ENCODE peak calls at places on chromosomes 11 and 22, in five cellular contexts. U is CD4-positive, alpha-beta memory T cell; E is A549; F is PC-3; D is K562. S is an unnamed sample.

GRCh38 chr11:120648706-120649250 is 137.2 kb downstream of the GRIK4 start:
- DNase-seq in E (no peak), F (no peak), D (no peak), U (no peak), S (no peak)

GRCh38 chr11:36478700-36479329 is 31.3 kb downstream of the TRAF6 start:
- DNase-seq in D (peak), F (peak), E (peak), U (peak), S (peak)

GRCh38 chr11:96084610-96085348 is 160.9 kb upstream of the MTMR2 start:
- DNase-seq in U (no peak), D (no peak), E (no peak), F (no peak), S (no peak)

GRCh38 chr22:30396871-30397655 is at the start of gene SEC14L2:
- DNase-seq in U (peak), F (peak), D (no peak), E (peak), S (peak)

GRCh38 chr22:24146791-24147353 is 34.4 kb upstream of the SUSD2 start:
- DNase-seq in U (no peak), D (no peak), E (no peak), F (no peak), S (no peak)

GRCh38 chr11:57432714-57433163 is 5.8 kb upstream of the SLC43A3 start:
- DNase-seq in U (no peak), F (peak), D (peak), E (no peak), S (no peak)

GRCh38 chr22:41286639-41287091 is 678 bp upstream of the RANGAP1 start:
- DNase-seq in F (no peak), E (no peak), U (no peak), D (peak), S (peak)

GRCh38 chr11:59172345-59173079 is 580 bp downstream of the DTX4 start:
- DNase-seq in U (peak), E (no peak), F (peak), D (no peak), S (no peak)

GRCh38 chr11:15629690-15630321 is 515.1 kb downstream of the INSC start:
- DNase-seq in F (no peak), D (peak), E (no peak), U (no peak), S (peak)

GRCh38 chr22:38272373-38273134 is at the start of gene TMEM184B:
- DNase-seq in F (peak), E (peak), D (peak), U (peak), S (peak)

GRCh38 chr11:102495161-102496042 is 35.1 kb downstream of the MMP7 start:
- DNase-seq in E (peak), F (peak), D (peak), U (peak), S (peak)

GRCh38 chr11:64340671-64341335 is 799 bp downstream of the CCDC88B start:
- DNase-seq in F (no peak), D (peak), U (peak), E (no peak), S (no peak)

GRCh38 chr22:30167327-30167726 is 79.2 kb downstream of the LIF start:
- DNase-seq in E (no peak), U (no peak), D (no peak), F (no peak), S (no peak)

GRCh38 chr22:22935056-22935545 is 47.5 kb downstream of the IGLL5 start:
- DNase-seq in D (no peak), F (no peak), E (no peak), U (no peak), S (no peak)

GRCh38 chr11:10792385-10793068 is 16.2 kb downstream of the EIF4G2 start:
- DNase-seq in D (peak), U (peak), F (peak), E (peak), S (no peak)

GRCh38 chr11:130763087-130763980 is 152.9 kb downstream of the SNX19 start:
- DNase-seq in U (no peak), E (no peak), F (no peak), D (no peak), S (no peak)

GRCh38 chr11:130766650-130767297 is 149.5 kb downstream of the SNX19 start:
- DNase-seq in U (no peak), F (no peak), D (no peak), E (no peak), S (no peak)

GRCh38 chr11:130765369-130765768 is 150.9 kb downstream of the SNX19 start:
- DNase-seq in E (no peak), F (no peak), U (no peak), D (no peak), S (no peak)

GRCh38 chr11:130762342-130763037 is 153.8 kb downstream of the SNX19 start:
- DNase-seq in E (no peak), F (peak), U (no peak), D (no peak), S (no peak)

DNA sequence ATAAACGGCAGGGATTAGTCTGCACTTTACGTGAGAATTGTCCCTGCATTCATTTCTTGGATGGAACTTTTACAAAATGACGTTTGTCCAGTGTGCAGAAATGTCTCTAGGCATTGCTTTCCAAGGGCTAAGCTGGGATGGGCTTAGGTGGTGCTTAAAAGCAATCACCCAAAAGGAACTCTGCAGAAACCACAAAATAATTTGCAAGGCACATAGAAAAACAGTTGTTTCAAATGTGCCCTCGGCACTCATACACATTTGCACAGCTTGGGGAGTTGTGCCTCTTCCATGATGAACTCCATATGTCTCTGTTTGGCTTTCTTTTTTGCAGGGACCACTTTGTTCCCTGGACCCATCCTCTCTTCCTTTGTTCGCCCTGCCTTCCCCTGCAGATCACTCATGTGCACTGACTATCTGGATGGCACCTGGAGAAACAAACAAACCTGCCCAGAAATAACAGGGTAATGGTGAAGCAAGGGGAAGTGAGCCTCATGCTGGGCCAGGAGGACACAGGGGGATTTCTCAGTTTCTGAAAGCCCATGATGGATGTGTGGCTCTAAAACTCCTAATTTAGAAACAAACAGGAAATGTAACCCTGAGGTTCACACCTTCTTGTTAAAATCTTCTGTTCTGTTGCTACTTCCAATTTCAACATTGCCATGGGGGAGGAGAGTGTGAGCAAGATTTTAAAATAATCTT is 150.2 kb downstream of the SNX19 start:
- DNase-seq in D (no peak), E (no peak), U (no peak), F (no peak), S (no peak)
- H3K4me3 ChIP-seq in D (no peak), E (no peak), U (no peak), F (no peak), S (no peak)

GRCh38 chr11:86515297-86516094 is 140.8 kb downstream of the CCDC81 start:
- DNase-seq in F (peak), D (no peak), E (no peak), U (no peak), S (no peak)
- H3K4me3 ChIP-seq in F (no peak), D (no peak), E (no peak), U (no peak), S (no peak)

DNA sequence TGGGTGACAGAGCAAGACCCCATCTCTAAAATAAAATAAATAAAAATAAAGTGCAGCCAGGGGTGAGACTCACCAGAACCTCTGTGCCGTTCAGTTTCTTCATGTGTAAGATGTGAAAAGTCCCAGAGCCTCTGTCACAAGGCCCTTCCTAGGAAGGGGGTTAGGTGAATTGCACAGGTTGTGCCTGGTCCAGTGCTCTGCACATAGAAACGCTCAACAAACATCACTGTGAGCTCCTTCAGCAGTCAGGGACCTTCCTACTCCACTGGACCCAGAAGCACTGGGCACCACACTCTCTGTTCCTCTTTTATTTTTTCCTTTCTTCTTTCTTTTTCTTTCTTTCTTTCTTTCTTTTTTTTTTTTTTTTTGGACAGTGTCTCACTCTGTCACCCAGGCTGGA is 22.3 kb downstream of the MRPL21 start:
- DNase-seq in E (no peak), F (no peak), D (no peak), U (no peak), S (no peak)
- H3K4me3 ChIP-seq in E (no peak), F (no peak), D (no peak), U (no peak), S (no peak)

GRCh38 chr11:67482736-67483497 is at the start of gene AIP:
- DNase-seq in U (peak), E (peak), F (peak), D (peak), S (peak)

GRCh38 chr11:67484847-67485311 is 2.1 kb downstream of the AIP start:
- DNase-seq in F (no peak), D (no peak), E (no peak), U (peak), S (peak)

GRCh38 chr11:67482275-67482735 is 521 bp upstream of the AIP start:
- DNase-seq in D (no peak), E (no peak), U (no peak), F (no peak), S (no peak)

GRCh38 chr11:67483498-67483798 is 622 bp downstream of the AIP start:
- DNase-seq in U (no peak), E (no peak), F (no peak), D (no peak), S (no peak)

DNA sequence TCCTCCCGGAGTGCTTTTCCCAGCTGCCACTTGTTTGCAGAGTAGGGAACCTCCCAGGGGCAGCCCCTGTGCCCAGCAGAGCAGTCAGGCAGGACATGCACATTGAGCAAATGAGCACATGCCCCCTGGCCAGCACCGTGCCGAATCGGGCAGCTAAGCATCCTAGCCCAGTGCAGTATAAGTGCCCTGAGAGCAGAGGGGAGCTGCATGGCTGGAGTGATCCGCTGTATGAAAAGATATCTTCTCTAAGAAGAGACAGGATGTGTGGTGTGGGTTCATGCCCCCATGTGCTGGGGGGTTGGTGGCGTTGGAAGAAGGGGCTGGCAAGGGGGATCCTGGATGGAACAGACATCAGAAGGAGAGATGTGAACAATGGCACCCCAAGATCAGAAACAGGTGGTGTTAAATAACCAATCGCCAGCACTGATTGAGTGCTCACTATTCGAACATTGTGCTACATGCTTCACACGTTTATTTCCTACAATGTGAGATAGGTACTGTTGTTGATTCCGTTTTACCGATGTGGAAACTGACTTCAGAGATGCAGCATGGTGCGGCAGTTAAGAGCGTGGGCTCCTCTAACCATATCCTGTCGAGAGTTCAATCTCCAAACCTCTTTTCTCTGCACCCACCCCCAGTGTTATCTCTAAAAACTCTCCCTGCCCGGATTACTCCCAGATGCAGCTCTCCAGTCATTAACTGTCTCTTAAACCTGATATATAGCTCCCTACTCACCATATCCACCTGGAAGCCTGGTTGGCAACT is 1.3 kb downstream of the AIP start:
- DNase-seq in F (no peak), E (no peak), U (peak), D (peak), S (peak)
- H3K4me3 ChIP-seq in F (peak), E (no peak), U (peak), D (peak), S (peak)

DNA sequence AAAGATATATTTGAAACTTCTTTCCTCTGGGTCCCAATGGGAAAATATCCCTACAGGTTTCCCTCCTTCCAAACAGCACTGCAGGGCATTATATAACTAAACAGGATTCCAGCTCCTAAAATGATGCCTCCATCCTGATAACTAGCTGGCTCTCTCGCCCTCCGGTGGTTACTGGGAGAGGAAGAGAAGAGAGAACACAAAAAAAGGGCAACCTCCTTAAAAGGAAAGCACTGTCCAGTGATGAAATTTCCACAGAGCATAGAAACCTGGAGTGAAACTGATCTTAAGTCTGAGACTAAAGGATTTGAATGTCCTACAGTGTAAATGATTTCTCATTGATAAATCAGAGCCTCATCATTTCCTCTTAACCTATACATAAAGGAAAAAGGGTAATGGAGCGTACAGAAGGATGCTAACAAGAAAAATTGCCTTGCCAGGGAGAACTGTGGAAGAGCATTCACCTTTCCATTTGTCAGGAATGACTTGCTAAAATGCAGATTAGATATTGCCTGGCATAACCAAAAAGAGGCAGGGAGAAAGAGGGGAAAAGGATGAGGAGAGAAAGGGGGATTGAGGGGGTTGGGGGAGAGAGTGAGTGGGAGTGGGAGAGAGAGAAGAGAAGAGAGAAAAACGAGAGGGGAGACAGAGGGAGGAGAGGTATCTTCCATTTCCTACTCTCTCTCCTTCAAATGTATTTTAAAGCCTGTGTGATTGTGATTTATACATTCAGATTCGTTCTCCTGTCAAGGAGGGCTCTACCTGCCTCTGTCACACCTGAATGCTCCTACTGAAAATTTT is 121.4 kb downstream of the APOL5 start:
- DNase-seq in F (peak), D (no peak), E (no peak), U (no peak), S (peak)
- H3K4me3 ChIP-seq in F (peak), D (no peak), E (peak), U (no peak), S (no peak)

GRCh38 chr11:116192509-116193206 is 580.1 kb downstream of the BUD13 start:
- DNase-seq in E (no peak), F (no peak), D (no peak), U (no peak), S (no peak)
- H3K4me3 ChIP-seq in E (no peak), F (no peak), D (no peak), U (no peak), S (no peak)

GRCh38 chr11:1597981-1598380 is at the start of gene KRTAP5-2:
- DNase-seq in U (no peak), D (no peak), E (no peak), F (no peak), S (no peak)

GRCh38 chr11:1600626-1601025 is 2.5 kb upstream of the KRTAP5-2 start:
- DNase-seq in F (no peak), E (no peak), U (no peak), D (no peak), S (no peak)

GRCh38 chr11:1598816-1599215 is 722 bp upstream of the KRTAP5-2 start:
- DNase-seq in F (no peak), U (no peak), E (no peak), D (no peak), S (no peak)

GRCh38 chr11:1597331-1597741 is 758 bp downstream of the KRTAP5-2 start:
- DNase-seq in U (no peak), E (no peak), F (peak), D (no peak), S (no peak)
- H3K4me3 ChIP-seq in U (no peak), E (no peak), F (no peak), D (no peak), S (no peak)